ENCODE peak calls at places on chromosomes 7 and 10, in eight cellular contexts. M, P, Y, U, W, F, K and E are unnamed samples.

GRCh38 chr7:142795339-142795863 is 24.6 kb downstream of the PRSS2 start:
- DNase-seq in U (peak), P (no peak), Y (no peak), F (no peak), M (peak), W (no peak), K (no peak), E (no peak)

GRCh38 chr10:30984563-30985328 is 46.9 kb downstream of the ZNF438 start:
- DNase-seq in K (peak), P (no peak), U (no peak), M (no peak), W (no peak), F (no peak), Y (no peak), E (no peak)

GRCh38 chr10:125161570-125162139 is 1.3 kb upstream of the CTBP2 start:
- DNase-seq in W (no peak), U (no peak), M (no peak), P (peak), F (peak), Y (no peak), K (peak), E (no peak)

GRCh38 chr7:129394982-129395906 is 39.0 kb upstream of the STRIP2 start:
- DNase-seq in K (peak), P (no peak), M (no peak), F (no peak), U (no peak), Y (no peak), W (no peak), E (no peak)

GRCh38 chr7:20778063-20778721 is 8.5 kb downstream of the SP8 start:
- DNase-seq in F (peak), P (no peak), M (no peak), U (no peak), Y (peak), K (peak), W (peak), E (peak)

GRCh38 chr7:40887099-40887498 is 752.3 kb downstream of the SUGCT start:
- DNase-seq in K (peak), P (no peak), M (no peak), W (no peak), F (no peak), U (no peak), Y (no peak), E (no peak)

GRCh38 chr10:110843031-110843430 is 28.7 kb upstream of the PDCD4 start:
- DNase-seq in Y (no peak), K (no peak), P (no peak), F (no peak), M (peak), U (peak), W (no peak), E (no peak)

GRCh38 chr7:135239263-135239662 is 5.6 kb downstream of the STRA8 start:
- DNase-seq in F (no peak), Y (peak), K (no peak), U (no peak), W (no peak), P (no peak), M (no peak), E (no peak)

GRCh38 chr7:12212051-12212485 is 974 bp downstream of the TMEM106B start:
- DNase-seq in M (no peak), P (no peak), Y (no peak), K (peak), U (peak), F (no peak), W (peak), E (no peak)

GRCh38 chr10:114548662-114549061 is 109.4 kb downstream of the ABLIM1 start:
- DNase-seq in P (no peak), U (no peak), W (peak), Y (peak), K (peak), M (peak), F (no peak), E (no peak)

GRCh38 chr7:95396136-95397032 is at the start of gene PON3:
- DNase-seq in P (peak), Y (peak), F (peak), W (no peak), M (no peak), K (no peak), U (peak), E (no peak)

GRCh38 chr10:28291881-28292297 is 11.0 kb downstream of the MPP7 start:
- DNase-seq in Y (no peak), U (no peak), M (no peak), K (peak), W (peak), F (no peak), P (no peak), E (no peak)

GRCh38 chr10:123390332-123390731 is 236.1 kb downstream of the BUB3 start:
- DNase-seq in Y (no peak), U (no peak), P (no peak), M (no peak), W (no peak), K (no peak), F (no peak), E (no peak)

GRCh38 chr7:99362801-99363200 is 11.7 kb upstream of the ARPC1B start:
- DNase-seq in U (no peak), F (no peak), M (no peak), P (no peak), K (peak), Y (no peak), W (no peak), E (no peak)

GRCh38 chr10:106973301-106973700 is 191.2 kb downstream of the SORCS1 start:
- DNase-seq in W (no peak), U (no peak), F (no peak), M (no peak), P (no peak), Y (no peak), K (no peak), E (no peak)

GRCh38 chr7:105876964-105877601 is 684 bp upstream of the ATXN7L1 start:
- DNase-seq in W (peak), Y (peak), U (no peak), P (peak), K (peak), F (peak), M (no peak), E (no peak)

GRCh38 chr10:21989453-21990154 is 13.9 kb downstream of the DNAJC1 start:
- DNase-seq in K (peak), M (peak), W (peak), F (peak), Y (peak), U (peak), P (peak), E (no peak)

GRCh38 chr10:93672022-93672678 is 30.2 kb downstream of the FRA10AC1 start:
- DNase-seq in M (no peak), U (no peak), Y (no peak), K (no peak), F (no peak), W (no peak), P (no peak), E (no peak)

GRCh38 chr7:11082552-11083213 is 109.0 kb downstream of the PHF14 start:
- DNase-seq in W (peak), Y (no peak), U (no peak), M (no peak), F (no peak), P (no peak), K (peak), E (no peak)

GRCh38 chr7:114703677-114704076 is 218.2 kb upstream of the MDFIC start:
- DNase-seq in M (no peak), W (no peak), K (peak), F (no peak), U (no peak), Y (no peak), P (no peak), E (no peak)

GRCh38 chr10:120437541-120437940 is 19.5 kb upstream of the PLPP4 start:
- DNase-seq in Y (no peak), U (no peak), M (no peak), W (no peak), F (no peak), P (no peak), K (no peak), E (no peak)

GRCh38 chr7:156003220-156004162 is 191.2 kb upstream of the SHH start:
- DNase-seq in K (no peak), Y (no peak), M (no peak), P (no peak), U (no peak), W (no peak), F (no peak), E (peak)

GRCh38 chr7:150365673-150366398 is 2.8 kb upstream of the REPIN1 start:
- DNase-seq in W (no peak), Y (no peak), P (no peak), F (no peak), M (no peak), U (no peak), K (no peak), E (no peak)

GRCh38 chr10:51656467-51656866 is 42.9 kb downstream of the CSTF2T start:
- DNase-seq in K (no peak), W (no peak), U (no peak), Y (no peak), F (no peak), P (no peak), M (no peak), E (no peak)

GRCh38 chr7:37062460-37062859 is 338.2 kb upstream of the AOAH start:
- DNase-seq in U (no peak), K (no peak), W (no peak), P (no peak), F (no peak), M (no peak), Y (no peak), E (no peak)

GRCh38 chr7:138350701-138351357 is 109.2 kb upstream of the TRIM24 start:
- DNase-seq in K (peak), U (no peak), W (no peak), P (no peak), F (no peak), Y (no peak), M (no peak), E (no peak)

GRCh38 chr7:30247546-30248386 is 36.6 kb upstream of the ZNRF2 start:
- DNase-seq in M (peak), U (no peak), F (no peak), W (no peak), K (no peak), P (no peak), Y (no peak), E (no peak)

GRCh38 chr7:1192171-1192676 is 32.2 kb upstream of the ZFAND2A start:
- DNase-seq in P (no peak), U (peak), M (no peak), K (peak), Y (no peak), F (no peak), W (no peak), E (no peak)

GRCh38 chr10:86281396-86281795 is 85.2 kb downstream of the GRID1 start:
- DNase-seq in Y (no peak), W (no peak), U (no peak), P (no peak), K (no peak), M (no peak), F (no peak), E (no peak)

GRCh38 chr7:618539-619355 is 99.1 kb upstream of the PDGFA start:
- DNase-seq in P (no peak), M (no peak), U (peak), K (no peak), F (no peak), Y (no peak), W (no peak), E (no peak)

GRCh38 chr10:117662126-117662525 is 119.6 kb downstream of the EMX2 start:
- DNase-seq in U (no peak), P (no peak), M (no peak), F (no peak), Y (no peak), W (no peak), K (peak), E (no peak)

GRCh38 chr10:62587011-62587410 is 212.8 kb downstream of the ZNF365 start:
- DNase-seq in F (no peak), P (no peak), W (no peak), M (no peak), K (peak), U (no peak), Y (no peak), E (no peak)

GRCh38 chr7:104136981-104137380 is 70.8 kb downstream of the ORC5 start:
- DNase-seq in F (no peak), Y (no peak), U (no peak), M (no peak), P (no peak), W (no peak), K (no peak), E (no peak)

GRCh38 chr7:133491846-133492652 is 239.2 kb downstream of the EXOC4 start:
- DNase-seq in P (no peak), W (no peak), M (no peak), F (no peak), U (no peak), Y (no peak), K (peak), E (no peak)

GRCh38 chr10:127492607-127493250 is 56.4 kb upstream of the NPS start:
- DNase-seq in Y (no peak), M (no peak), F (no peak), U (no peak), K (peak), P (no peak), W (peak), E (no peak)

GRCh38 chr10:70341016-70341415 is 41.4 kb downstream of the LRRC20 start:
- DNase-seq in U (no peak), M (no peak), P (no peak), F (no peak), Y (no peak), W (no peak), K (no peak), E (no peak)

GRCh38 chr10:58932126-58932525 is 244.3 kb upstream of the PHYHIPL start:
- DNase-seq in M (no peak), W (no peak), U (no peak), Y (no peak), F (no peak), K (peak), P (no peak), E (no peak)